ENCODE peak calls at places on chromosomes 7 and 10, in eight cellular contexts. One of them, this sample, is unnamed.

GRCh38 chr10:87654212-87654611 is 5.5 kb upstream of the PAPSS2 start:
- DNase-seq in left ventricle myocardium inferior: no peak
- DNase-seq in AG09319: no peak
- DNase-seq in stimulated activated CD8-positive, alpha-beta memory T cell treated with anti-CD3 and anti-CD28 coated beads, Interleukin-4, amount 100 ng/mL, for 48 hours: no peak
- DNase-seq in cerebellum: no peak
- DNase-seq in H7: no peak
- DNase-seq in posterior cingulate gyrus: no peak
- DNase-seq in heart left ventricle: no peak
- DNase-seq in this sample: no peak

GRCh38 chr10:71474702-71475242 is 78.1 kb downstream of the CDH23 start:
- DNase-seq in left ventricle myocardium inferior: no peak
- DNase-seq in AG09319: no peak
- DNase-seq in stimulated activated CD8-positive, alpha-beta memory T cell treated with anti-CD3 and anti-CD28 coated beads, Interleukin-4, amount 100 ng/mL, for 48 hours: no peak
- DNase-seq in cerebellum: no peak
- DNase-seq in H7: peak; percentile 46
- DNase-seq in posterior cingulate gyrus: peak; percentile 71
- DNase-seq in heart left ventricle: no peak
- DNase-seq in this sample: no peak

GRCh38 chr10:78900715-78901430 is 167.9 kb upstream of the ZMIZ1 start:
- DNase-seq in left ventricle myocardium inferior: no peak
- DNase-seq in AG09319: no peak
- DNase-seq in stimulated activated CD8-positive, alpha-beta memory T cell treated with anti-CD3 and anti-CD28 coated beads, Interleukin-4, amount 100 ng/mL, for 48 hours: no peak
- DNase-seq in cerebellum: no peak
- DNase-seq in H7: no peak
- DNase-seq in posterior cingulate gyrus: peak; percentile 69
- DNase-seq in heart left ventricle: no peak
- DNase-seq in this sample: no peak

GRCh38 chr7:937851-938484 is 16.5 kb downstream of the ADAP1 start:
- DNase-seq in left ventricle myocardium inferior: no peak
- DNase-seq in AG09319: no peak
- DNase-seq in stimulated activated CD8-positive, alpha-beta memory T cell treated with anti-CD3 and anti-CD28 coated beads, Interleukin-4, amount 100 ng/mL, for 48 hours: no peak
- DNase-seq in cerebellum: no peak
- DNase-seq in H7: no peak
- DNase-seq in posterior cingulate gyrus: peak; percentile 41
- DNase-seq in heart left ventricle: no peak
- DNase-seq in this sample: no peak

GRCh38 chr10:6713716-6714115 is 133.6 kb upstream of the PRKCQ start:
- DNase-seq in left ventricle myocardium inferior: no peak
- DNase-seq in AG09319: no peak
- DNase-seq in stimulated activated CD8-positive, alpha-beta memory T cell treated with anti-CD3 and anti-CD28 coated beads, Interleukin-4, amount 100 ng/mL, for 48 hours: no peak
- DNase-seq in cerebellum: no peak
- DNase-seq in H7: no peak
- DNase-seq in posterior cingulate gyrus: no peak
- DNase-seq in heart left ventricle: no peak
- DNase-seq in this sample: no peak

GRCh38 chr10:5042922-5043321 is 39.3 kb upstream of the AKR1C2 start:
- DNase-seq in left ventricle myocardium inferior: no peak
- DNase-seq in AG09319: no peak
- DNase-seq in stimulated activated CD8-positive, alpha-beta memory T cell treated with anti-CD3 and anti-CD28 coated beads, Interleukin-4, amount 100 ng/mL, for 48 hours: no peak
- DNase-seq in cerebellum: no peak
- DNase-seq in H7: no peak
- DNase-seq in posterior cingulate gyrus: no peak
- DNase-seq in heart left ventricle: no peak
- DNase-seq in this sample: no peak

GRCh38 chr7:33287738-33288137 is 158.4 kb downstream of the BBS9 start:
- DNase-seq in left ventricle myocardium inferior: no peak
- DNase-seq in AG09319: no peak
- DNase-seq in stimulated activated CD8-positive, alpha-beta memory T cell treated with anti-CD3 and anti-CD28 coated beads, Interleukin-4, amount 100 ng/mL, for 48 hours: no peak
- DNase-seq in cerebellum: no peak
- DNase-seq in H7: no peak
- DNase-seq in posterior cingulate gyrus: no peak
- DNase-seq in heart left ventricle: no peak
- DNase-seq in this sample: no peak

GRCh38 chr10:1050145-1050544 is 1.2 kb upstream of the IDI1 start:
- DNase-seq in left ventricle myocardium inferior: no peak
- DNase-seq in AG09319: no peak
- DNase-seq in stimulated activated CD8-positive, alpha-beta memory T cell treated with anti-CD3 and anti-CD28 coated beads, Interleukin-4, amount 100 ng/mL, for 48 hours: no peak
- DNase-seq in cerebellum: no peak
- DNase-seq in H7: no peak
- DNase-seq in posterior cingulate gyrus: peak; percentile 83
- DNase-seq in heart left ventricle: no peak
- DNase-seq in this sample: no peak

GRCh38 chr7:114415054-114415997 is 711 bp downstream of the FOXP2 start:
- DNase-seq in left ventricle myocardium inferior: no peak
- DNase-seq in AG09319: no peak
- DNase-seq in stimulated activated CD8-positive, alpha-beta memory T cell treated with anti-CD3 and anti-CD28 coated beads, Interleukin-4, amount 100 ng/mL, for 48 hours: no peak
- DNase-seq in cerebellum: no peak
- DNase-seq in H7: no peak
- DNase-seq in posterior cingulate gyrus: no peak
- DNase-seq in heart left ventricle: no peak
- DNase-seq in this sample: no peak

GRCh38 chr7:100889761-100890639 is 485 bp upstream of the UFSP1 start:
- DNase-seq in left ventricle myocardium inferior: peak; percentile 94
- DNase-seq in AG09319: peak; percentile 80
- DNase-seq in stimulated activated CD8-positive, alpha-beta memory T cell treated with anti-CD3 and anti-CD28 coated beads, Interleukin-4, amount 100 ng/mL, for 48 hours: peak; percentile 92
- DNase-seq in cerebellum: peak; percentile 99
- DNase-seq in H7: peak; percentile 100
- DNase-seq in posterior cingulate gyrus: peak; percentile 99
- DNase-seq in heart left ventricle: peak; percentile 96
- DNase-seq in this sample: peak; percentile 94

GRCh38 chr7:148242271-148242801 is 348.2 kb upstream of the C7orf33 start:
- DNase-seq in left ventricle myocardium inferior: no peak
- DNase-seq in AG09319: no peak
- DNase-seq in stimulated activated CD8-positive, alpha-beta memory T cell treated with anti-CD3 and anti-CD28 coated beads, Interleukin-4, amount 100 ng/mL, for 48 hours: no peak
- DNase-seq in cerebellum: peak; percentile 62
- DNase-seq in H7: peak; percentile 76
- DNase-seq in posterior cingulate gyrus: no peak
- DNase-seq in heart left ventricle: no peak
- DNase-seq in this sample: peak; percentile 80

GRCh38 chr7:26508917-26509316 is 217.3 kb downstream of the SNX10 start:
- DNase-seq in left ventricle myocardium inferior: no peak
- DNase-seq in AG09319: no peak
- DNase-seq in stimulated activated CD8-positive, alpha-beta memory T cell treated with anti-CD3 and anti-CD28 coated beads, Interleukin-4, amount 100 ng/mL, for 48 hours: no peak
- DNase-seq in cerebellum: no peak
- DNase-seq in H7: peak; percentile 47
- DNase-seq in posterior cingulate gyrus: no peak
- DNase-seq in heart left ventricle: no peak
- DNase-seq in this sample: no peak

GRCh38 chr7:25456467-25457171 is 228.3 kb upstream of the NPVF start:
- DNase-seq in left ventricle myocardium inferior: peak; percentile 30
- DNase-seq in AG09319: no peak
- DNase-seq in stimulated activated CD8-positive, alpha-beta memory T cell treated with anti-CD3 and anti-CD28 coated beads, Interleukin-4, amount 100 ng/mL, for 48 hours: no peak
- DNase-seq in cerebellum: no peak
- DNase-seq in H7: no peak
- DNase-seq in posterior cingulate gyrus: no peak
- DNase-seq in heart left ventricle: no peak
- DNase-seq in this sample: no peak

GRCh38 chr7:1961776-1962276 is 270.9 kb downstream of the MAD1L1 start:
- DNase-seq in left ventricle myocardium inferior: no peak
- DNase-seq in AG09319: peak; percentile 39
- DNase-seq in stimulated activated CD8-positive, alpha-beta memory T cell treated with anti-CD3 and anti-CD28 coated beads, Interleukin-4, amount 100 ng/mL, for 48 hours: peak; percentile 75
- DNase-seq in cerebellum: no peak
- DNase-seq in H7: no peak
- DNase-seq in posterior cingulate gyrus: no peak
- DNase-seq in heart left ventricle: no peak
- DNase-seq in this sample: no peak

This sample was measured in G401.